ENCODE peak calls at places on chromosomes 5 and 9, in seven cellular contexts. One of them, this sample, is unnamed.
A peak's percentile ranks its signal among the peaks of the same experiment; 100 is the strongest.

GRCh38 chr9:4796988-4797956 is 4.5 kb downstream of the RCL1 start:
- DNase-seq in H9: peak; percentile 42
- DNase-seq in OCI-LY7: peak; percentile 50
- DNase-seq in trophoblast cell: peak; percentile 66
- DNase-seq in SK-N-SH: peak; percentile 51
- DNase-seq in IMR-90: peak; percentile 43
- DNase-seq in endothelial cell of umbilical vein: peak; percentile 61
- DNase-seq in this sample: peak; percentile 32

GRCh38 chr5:58497956-58498942 is 7.0 kb downstream of the GAPT start:
- DNase-seq in H9: peak; percentile 37
- DNase-seq in OCI-LY7: no peak
- DNase-seq in trophoblast cell: peak; percentile 93
- DNase-seq in SK-N-SH: peak; percentile 37
- DNase-seq in IMR-90: peak; percentile 41
- DNase-seq in endothelial cell of umbilical vein: peak; percentile 65
- DNase-seq in this sample: peak; percentile 51

GRCh38 chr5:149486726-149487635 is 64.3 kb downstream of the CSNK1A1 start:
- DNase-seq in H9: peak; percentile 22
- DNase-seq in OCI-LY7: no peak
- DNase-seq in trophoblast cell: peak; percentile 89
- DNase-seq in SK-N-SH: no peak
- DNase-seq in IMR-90: peak; percentile 70
- DNase-seq in endothelial cell of umbilical vein: peak; percentile 44
- DNase-seq in this sample: no peak

GRCh38 chr5:180799194-180799593 is 3.4 kb downstream of the MGAT1 start:
- DNase-seq in H9: peak; percentile 74
- DNase-seq in OCI-LY7: no peak
- DNase-seq in trophoblast cell: peak; percentile 74
- DNase-seq in SK-N-SH: no peak
- DNase-seq in IMR-90: no peak
- DNase-seq in endothelial cell of umbilical vein: no peak
- DNase-seq in this sample: peak; percentile 69

GRCh38 chr9:90611568-90611967 is 31.1 kb downstream of the DIRAS2 start:
- DNase-seq in H9: no peak
- DNase-seq in OCI-LY7: no peak
- DNase-seq in trophoblast cell: no peak
- DNase-seq in SK-N-SH: peak; percentile 29
- DNase-seq in IMR-90: no peak
- DNase-seq in endothelial cell of umbilical vein: no peak
- DNase-seq in this sample: no peak

GRCh38 chr5:72586788-72587530 is 79.7 kb upstream of the ZNF366 start:
- DNase-seq in H9: no peak
- DNase-seq in OCI-LY7: no peak
- DNase-seq in trophoblast cell: peak; percentile 91
- DNase-seq in SK-N-SH: no peak
- DNase-seq in IMR-90: peak; percentile 16
- DNase-seq in endothelial cell of umbilical vein: no peak
- DNase-seq in this sample: no peak

GRCh38 chr9:123746765-123747164 is 183.2 kb downstream of the DENND1A start:
- DNase-seq in H9: no peak
- DNase-seq in OCI-LY7: no peak
- DNase-seq in trophoblast cell: no peak
- DNase-seq in SK-N-SH: no peak
- DNase-seq in IMR-90: no peak
- DNase-seq in endothelial cell of umbilical vein: no peak
- DNase-seq in this sample: no peak

GRCh38 chr5:172778223-172778814 is 7.3 kb upstream of the DUSP1 start:
- DNase-seq in H9: no peak
- DNase-seq in OCI-LY7: no peak
- DNase-seq in trophoblast cell: peak; percentile 38
- DNase-seq in SK-N-SH: no peak
- DNase-seq in IMR-90: peak; percentile 89
- DNase-seq in endothelial cell of umbilical vein: peak; percentile 65
- DNase-seq in this sample: peak; percentile 72

GRCh38 chr9:111525056-111525977 is at the start of gene ZNF483:
- DNase-seq in H9: peak; percentile 93
- DNase-seq in OCI-LY7: peak; percentile 11
- DNase-seq in trophoblast cell: peak; percentile 76
- DNase-seq in SK-N-SH: peak; percentile 93
- DNase-seq in IMR-90: peak; percentile 75
- DNase-seq in endothelial cell of umbilical vein: peak; percentile 84
- DNase-seq in this sample: peak; percentile 90

GRCh38 chr5:134227259-134227658 is 1.4 kb upstream of the PPP2CA start:
- DNase-seq in H9: peak; percentile 76
- DNase-seq in OCI-LY7: peak; percentile 30
- DNase-seq in trophoblast cell: no peak
- DNase-seq in SK-N-SH: peak; percentile 13
- DNase-seq in IMR-90: peak; percentile 23
- DNase-seq in endothelial cell of umbilical vein: no peak
- DNase-seq in this sample: peak; percentile 59

GRCh38 chr5:72705178-72705577 is 111.3 kb upstream of the TNPO1 start:
- DNase-seq in H9: no peak
- DNase-seq in OCI-LY7: no peak
- DNase-seq in trophoblast cell: no peak
- DNase-seq in SK-N-SH: no peak
- DNase-seq in IMR-90: no peak
- DNase-seq in endothelial cell of umbilical vein: no peak
- DNase-seq in this sample: no peak

GRCh38 chr5:95823738-95824609 is 1.4 kb upstream of the GLRX start:
- DNase-seq in H9: peak; percentile 45
- DNase-seq in OCI-LY7: peak; percentile 68
- DNase-seq in trophoblast cell: peak; percentile 93
- DNase-seq in SK-N-SH: no peak
- DNase-seq in IMR-90: peak; percentile 97
- DNase-seq in endothelial cell of umbilical vein: peak; percentile 79
- DNase-seq in this sample: peak; percentile 89

GRCh38 chr5:174972291-174972690 is 247.9 kb downstream of the MSX2 start:
- DNase-seq in H9: no peak
- DNase-seq in OCI-LY7: no peak
- DNase-seq in trophoblast cell: peak; percentile 71
- DNase-seq in SK-N-SH: no peak
- DNase-seq in IMR-90: no peak
- DNase-seq in endothelial cell of umbilical vein: no peak
- DNase-seq in this sample: peak; percentile 72

GRCh38 chr5:139949710-139950109 is 93.4 kb downstream of the NRG2 start:
- DNase-seq in H9: no peak
- DNase-seq in OCI-LY7: no peak
- DNase-seq in trophoblast cell: peak; percentile 2
- DNase-seq in SK-N-SH: no peak
- DNase-seq in IMR-90: no peak
- DNase-seq in endothelial cell of umbilical vein: no peak
- DNase-seq in this sample: no peak

GRCh38 chr9:114396558-114397218 is 8.9 kb upstream of the AKNA start:
- DNase-seq in H9: no peak
- DNase-seq in OCI-LY7: peak; percentile 56
- DNase-seq in trophoblast cell: no peak
- DNase-seq in SK-N-SH: no peak
- DNase-seq in IMR-90: peak; percentile 86
- DNase-seq in endothelial cell of umbilical vein: no peak
- DNase-seq in this sample: peak; percentile 76

GRCh38 chr5:135053278-135053677 is 19.2 kb upstream of the PITX1 start:
- DNase-seq in H9: no peak
- DNase-seq in OCI-LY7: peak; percentile 98
- DNase-seq in trophoblast cell: no peak
- DNase-seq in SK-N-SH: no peak
- DNase-seq in IMR-90: no peak
- DNase-seq in endothelial cell of umbilical vein: no peak
- DNase-seq in this sample: no peak

GRCh38 chr9:137370865-137371520 is 52.0 kb downstream of the EXD3 start:
- DNase-seq in H9: peak; percentile 43
- DNase-seq in OCI-LY7: no peak
- DNase-seq in trophoblast cell: no peak
- DNase-seq in SK-N-SH: no peak
- DNase-seq in IMR-90: no peak
- DNase-seq in endothelial cell of umbilical vein: no peak
- DNase-seq in this sample: no peak

GRCh38 chr5:141875795-141876627 is 2.2 kb downstream of the PCDH1 start:
- DNase-seq in H9: peak; percentile 65
- DNase-seq in OCI-LY7: no peak
- DNase-seq in trophoblast cell: peak; percentile 33
- DNase-seq in SK-N-SH: peak; percentile 72
- DNase-seq in IMR-90: no peak
- DNase-seq in endothelial cell of umbilical vein: peak; percentile 55
- DNase-seq in this sample: peak; percentile 77

GRCh38 chr5:68247627-68248026 is 32.1 kb downstream of the PIK3R1 start:
- DNase-seq in H9: no peak
- DNase-seq in OCI-LY7: no peak
- DNase-seq in trophoblast cell: no peak
- DNase-seq in SK-N-SH: no peak
- DNase-seq in IMR-90: no peak
- DNase-seq in endothelial cell of umbilical vein: no peak
- DNase-seq in this sample: no peak

GRCh38 chr5:84343171-84343570 is 41.5 kb downstream of the EDIL3 start:
- DNase-seq in H9: no peak
- DNase-seq in OCI-LY7: no peak
- DNase-seq in trophoblast cell: no peak
- DNase-seq in SK-N-SH: no peak
- DNase-seq in IMR-90: no peak
- DNase-seq in endothelial cell of umbilical vein: peak; percentile 36
- DNase-seq in this sample: no peak

GRCh38 chr9:124017929-124018730 is 6.6 kb downstream of the LHX2 start:
- DNase-seq in H9: peak; percentile 55
- DNase-seq in OCI-LY7: no peak
- DNase-seq in trophoblast cell: no peak
- DNase-seq in SK-N-SH: peak; percentile 58
- DNase-seq in IMR-90: no peak
- DNase-seq in endothelial cell of umbilical vein: no peak
- DNase-seq in this sample: no peak

GRCh38 chr5:33317271-33317670 is 123.5 kb upstream of the TARS1 start:
- DNase-seq in H9: no peak
- DNase-seq in OCI-LY7: no peak
- DNase-seq in trophoblast cell: no peak
- DNase-seq in SK-N-SH: no peak
- DNase-seq in IMR-90: peak; percentile 52
- DNase-seq in endothelial cell of umbilical vein: peak; percentile 81
- DNase-seq in this sample: no peak

GRCh38 chr5:58016892-58017291 is 443.0 kb downstream of the PLK2 start:
- DNase-seq in H9: no peak
- DNase-seq in OCI-LY7: no peak
- DNase-seq in trophoblast cell: peak; percentile 8
- DNase-seq in SK-N-SH: no peak
- DNase-seq in IMR-90: no peak
- DNase-seq in endothelial cell of umbilical vein: peak; percentile 0
- DNase-seq in this sample: peak; percentile 0

GRCh38 chr9:127172066-127172707 is 49.8 kb upstream of the ANGPTL2 start:
- DNase-seq in H9: no peak
- DNase-seq in OCI-LY7: no peak
- DNase-seq in trophoblast cell: peak; percentile 48
- DNase-seq in SK-N-SH: no peak
- DNase-seq in IMR-90: peak; percentile 64
- DNase-seq in endothelial cell of umbilical vein: no peak
- DNase-seq in this sample: no peak
- H2AFZ ChIP-seq in H9: no peak overlapping the region
- H2AFZ ChIP-seq in OCI-LY7: no peak overlapping the region
- H2AFZ ChIP-seq in trophoblast cell: no peak overlapping the region
- H2AFZ ChIP-seq in SK-N-SH: no peak overlapping the region
- H2AFZ ChIP-seq in IMR-90: no peak overlapping the region
- H2AFZ ChIP-seq in endothelial cell of umbilical vein: no peak overlapping the region
- H2AFZ ChIP-seq in this sample: no peak overlapping the region

GRCh38 chr9:33289936-33290246 is 425 bp upstream of the NFX1 start:
- DNase-seq in H9: no peak
- DNase-seq in OCI-LY7: no peak
- DNase-seq in trophoblast cell: no peak
- DNase-seq in SK-N-SH: no peak
- DNase-seq in IMR-90: no peak
- DNase-seq in endothelial cell of umbilical vein: no peak
- DNase-seq in this sample: no peak
- H2AFZ ChIP-seq in H9: no peak overlapping the region
- H2AFZ ChIP-seq in OCI-LY7: peak overlapping the region; percentile 56
- H2AFZ ChIP-seq in trophoblast cell: peak overlapping the region; percentile 73
- H2AFZ ChIP-seq in SK-N-SH: peak overlapping the region; percentile 67
- H2AFZ ChIP-seq in IMR-90: peak overlapping the region; percentile 92
- H2AFZ ChIP-seq in endothelial cell of umbilical vein: peak overlapping the region; percentile 58
- H2AFZ ChIP-seq in this sample: peak overlapping the region; percentile 48

GRCh38 chr9:80794197-80794596 is 895.1 kb downstream of the TLE1 start:
- DNase-seq in H9: no peak
- DNase-seq in OCI-LY7: no peak
- DNase-seq in trophoblast cell: no peak
- DNase-seq in SK-N-SH: no peak
- DNase-seq in IMR-90: no peak
- DNase-seq in endothelial cell of umbilical vein: no peak
- DNase-seq in this sample: no peak

GRCh38 chr9:80793706-80794105 is 895.6 kb downstream of the TLE1 start:
- DNase-seq in H9: no peak
- DNase-seq in OCI-LY7: no peak
- DNase-seq in trophoblast cell: no peak
- DNase-seq in SK-N-SH: no peak
- DNase-seq in IMR-90: no peak
- DNase-seq in endothelial cell of umbilical vein: no peak
- DNase-seq in this sample: no peak

GRCh38 chr9:80797427-80797825 is 891.9 kb downstream of the TLE1 start:
- DNase-seq in H9: no peak
- DNase-seq in OCI-LY7: no peak
- DNase-seq in trophoblast cell: no peak
- DNase-seq in SK-N-SH: no peak
- DNase-seq in IMR-90: no peak
- DNase-seq in endothelial cell of umbilical vein: no peak
- DNase-seq in this sample: no peak

GRCh38 chr9:80797841-80798688 is 891.3 kb downstream of the TLE1 start:
- DNase-seq in H9: no peak
- DNase-seq in OCI-LY7: no peak
- DNase-seq in trophoblast cell: no peak
- DNase-seq in SK-N-SH: peak; percentile 63
- DNase-seq in IMR-90: peak; percentile 63
- DNase-seq in endothelial cell of umbilical vein: no peak
- DNase-seq in this sample: peak; percentile 70

GRCh38 chr9:80796662-80797426 is 892.5 kb downstream of the TLE1 start:
- DNase-seq in H9: no peak
- DNase-seq in OCI-LY7: no peak
- DNase-seq in trophoblast cell: no peak
- DNase-seq in SK-N-SH: no peak
- DNase-seq in IMR-90: no peak
- DNase-seq in endothelial cell of umbilical vein: no peak
- DNase-seq in this sample: peak; percentile 12
- H2AFZ ChIP-seq in H9: no peak overlapping the region
- H2AFZ ChIP-seq in OCI-LY7: no peak overlapping the region
- H2AFZ ChIP-seq in trophoblast cell: no peak overlapping the region
- H2AFZ ChIP-seq in SK-N-SH: no peak overlapping the region
- H2AFZ ChIP-seq in IMR-90: peak overlapping the region; percentile 26
- H2AFZ ChIP-seq in endothelial cell of umbilical vein: no peak overlapping the region
- H2AFZ ChIP-seq in this sample: no peak overlapping the region

DNA sequence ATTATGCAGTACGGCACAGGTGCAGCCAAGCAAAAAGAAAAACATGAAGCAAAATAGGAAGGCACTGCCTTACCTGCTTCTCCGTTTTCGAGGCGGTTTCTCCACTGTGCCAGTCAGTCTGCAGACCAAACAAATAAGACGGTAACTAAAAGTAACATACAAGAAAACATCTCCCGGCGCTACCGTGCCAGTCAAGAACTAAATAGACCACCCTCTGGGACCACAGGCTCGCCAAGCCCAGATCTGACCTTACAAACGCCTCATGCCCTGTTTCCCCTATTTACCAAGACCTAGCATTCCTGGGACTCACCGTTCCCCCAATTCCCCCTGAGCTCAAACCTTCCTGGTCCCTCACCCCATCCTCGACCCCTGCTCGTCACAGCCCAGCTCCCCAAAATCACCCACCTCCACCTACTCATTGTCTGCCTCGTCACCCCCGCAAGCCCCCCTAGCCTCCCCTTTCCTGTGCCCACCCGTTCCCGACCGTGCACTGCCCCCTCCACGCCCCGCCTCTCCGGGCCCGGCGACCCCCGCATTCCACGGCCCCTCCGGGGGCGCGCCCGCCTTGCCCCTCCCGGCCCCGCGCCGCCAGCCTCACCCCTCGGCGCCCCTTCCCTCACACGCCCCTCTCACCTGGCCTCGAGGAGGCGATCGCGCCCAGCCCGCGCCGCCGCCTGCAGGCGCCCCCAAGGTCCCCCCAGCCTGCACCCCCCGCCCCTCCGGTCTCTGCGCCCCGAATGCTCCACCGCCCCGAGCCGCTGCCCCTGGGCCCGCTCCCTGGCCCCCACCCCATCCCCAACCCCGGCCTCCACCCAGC is 560 bp downstream of the SCAI start:
- DNase-seq in H9: peak; percentile 31
- DNase-seq in OCI-LY7: peak; percentile 57
- DNase-seq in trophoblast cell: no peak
- DNase-seq in SK-N-SH: no peak
- DNase-seq in IMR-90: no peak
- DNase-seq in endothelial cell of umbilical vein: peak; percentile 19
- DNase-seq in this sample: peak; percentile 19
- H2AFZ ChIP-seq in H9: no peak overlapping the region
- H2AFZ ChIP-seq in OCI-LY7: peak overlapping the region; percentile 63
- H2AFZ ChIP-seq in trophoblast cell: no peak overlapping the region
- H2AFZ ChIP-seq in SK-N-SH: peak overlapping the region; percentile 16
- H2AFZ ChIP-seq in IMR-90: peak overlapping the region; percentile 81
- H2AFZ ChIP-seq in endothelial cell of umbilical vein: peak overlapping the region; percentile 57
- H2AFZ ChIP-seq in this sample: peak overlapping the region; percentile 55

This sample was measured in hepatocyte.